ENCODE peak calls at places on chromosome 20, in eight cellular contexts. A, E, J, K, G, V, C and O are unnamed samples.

GRCh38 chr20:37377346-37378081 is 31.6 kb downstream of the SRC start:
- DNase-seq in A (no peak), E (no peak), J (no peak), K (no peak), G (no peak), V (peak; percentile 15), C (no peak), O (no peak)

GRCh38 chr20:36572701-36573102 is 695 bp upstream of the TGIF2 start:
- DNase-seq in A (no peak), E (no peak), J (peak; percentile 36), K (no peak), G (peak; percentile 58), V (peak; percentile 26), C (no peak), O (no peak)

GRCh38 chr20:31691646-31692275 is 30.9 kb downstream of the BCL2L1 start:
- DNase-seq in A (no peak), E (no peak), J (no peak), K (no peak), G (peak; percentile 62), V (no peak), C (no peak), O (no peak)

GRCh38 chr20:23314714-23315498 is 35.7 kb upstream of the NXT1 start:
- DNase-seq in A (no peak), E (peak; percentile 45), J (no peak), K (peak; percentile 33), G (no peak), V (no peak), C (no peak), O (no peak)

GRCh38 chr20:58528412-58528811 is 13.2 kb upstream of the APCDD1L start:
- DNase-seq in A (no peak), E (no peak), J (no peak), K (no peak), G (no peak), V (no peak), C (no peak), O (no peak)

GRCh38 chr20:52004720-52005119 is 186.9 kb downstream of the ZFP64 start:
- DNase-seq in A (no peak), E (no peak), J (no peak), K (no peak), G (no peak), V (no peak), C (no peak), O (no peak)

GRCh38 chr20:760751-761417 is 7.4 kb downstream of the SLC52A3 start:
- DNase-seq in A (no peak), E (no peak), J (no peak), K (no peak), G (peak; percentile 79), V (peak; percentile 78), C (no peak), O (no peak)

GRCh38 chr20:6827472-6827871 is 60.0 kb downstream of the BMP2 start:
- DNase-seq in A (no peak), E (no peak), J (no peak), K (no peak), G (no peak), V (no peak), C (no peak), O (no peak)

GRCh38 chr20:36974660-36975059 is 23.2 kb upstream of the SAMHD1 start:
- DNase-seq in A (no peak), E (no peak), J (no peak), K (no peak), G (no peak), V (no peak), C (no peak), O (no peak)

GRCh38 chr20:23086931-23087411 is 847 bp upstream of the CD93 start:
- DNase-seq in A (no peak), E (peak; percentile 63), J (no peak), K (no peak), G (no peak), V (no peak), C (no peak), O (no peak)

GRCh38 chr20:57013741-57014140 is 252.7 kb downstream of the BMP7 start:
- DNase-seq in A (no peak), E (no peak), J (no peak), K (no peak), G (peak; percentile 81), V (no peak), C (no peak), O (no peak)

GRCh38 chr20:47795214-47795667 is 10.0 kb upstream of the SULF2 start:
- DNase-seq in A (no peak), E (peak; percentile 28), J (no peak), K (no peak), G (no peak), V (no peak), C (peak; percentile 59), O (no peak)

GRCh38 chr20:7629880-7630279 is 310.4 kb downstream of the HAO1 start:
- DNase-seq in A (no peak), E (no peak), J (no peak), K (no peak), G (no peak), V (no peak), C (no peak), O (no peak)

GRCh38 chr20:50068041-50068651 is 44.8 kb downstream of the UBE2V1 start:
- DNase-seq in A (no peak), E (no peak), J (no peak), K (no peak), G (no peak), V (peak; percentile 22), C (no peak), O (no peak)

GRCh38 chr20:57450419-57450818 is 59.2 kb downstream of the RBM38 start:
- DNase-seq in A (no peak), E (peak; percentile 56), J (peak; percentile 51), K (no peak), G (no peak), V (peak; percentile 92), C (no peak), O (no peak)

GRCh38 chr20:10963717-10964266 is 290.0 kb upstream of the JAG1 start:
- DNase-seq in A (no peak), E (no peak), J (no peak), K (no peak), G (no peak), V (no peak), C (no peak), O (no peak)

GRCh38 chr20:24949756-24950127 is 673 bp downstream of the CST7 start:
- DNase-seq in A (no peak), E (no peak), J (peak; percentile 24), K (no peak), G (no peak), V (no peak), C (no peak), O (no peak)

GRCh38 chr20:51594206-51594998 is 51.9 kb upstream of the NFATC2 start:
- DNase-seq in A (no peak), E (no peak), J (no peak), K (no peak), G (no peak), V (no peak), C (no peak), O (no peak)

GRCh38 chr20:51230727-51231126 is 207.8 kb upstream of the KCNG1 start:
- DNase-seq in A (no peak), E (no peak), J (no peak), K (no peak), G (no peak), V (no peak), C (no peak), O (no peak)

GRCh38 chr20:55415567-55416142 is 589.7 kb downstream of the CBLN4 start:
- DNase-seq in A (no peak), E (no peak), J (no peak), K (no peak), G (peak; percentile 2), V (peak; percentile 45), C (no peak), O (no peak)

GRCh38 chr20:24986436-24987015 is 6.0 kb downstream of the APMAP start:
- DNase-seq in A (no peak), E (no peak), J (no peak), K (no peak), G (no peak), V (no peak), C (no peak), O (peak; percentile 26)

GRCh38 chr20:13384132-13384531 is 163.1 kb downstream of the ISM1 start:
- DNase-seq in A (no peak), E (no peak), J (no peak), K (no peak), G (no peak), V (no peak), C (no peak), O (no peak)

GRCh38 chr20:46614503-46614902 is 36.8 kb downstream of the SLC13A3 start:
- DNase-seq in A (no peak), E (no peak), J (no peak), K (no peak), G (no peak), V (no peak), C (no peak), O (no peak)

GRCh38 chr20:8094845-8095244 is 37.2 kb upstream of the PLCB1 start:
- DNase-seq in A (no peak), E (no peak), J (no peak), K (no peak), G (no peak), V (no peak), C (no peak), O (no peak)

GRCh38 chr20:34771680-34772081 is 53.8 kb downstream of the NCOA6 start:
- DNase-seq in A (no peak), E (no peak), J (no peak), K (no peak), G (no peak), V (no peak), C (no peak), O (no peak)

GRCh38 chr20:62555642-62556420 is 80.0 kb upstream of the GATA5 start:
- DNase-seq in A (no peak), E (no peak), J (no peak), K (no peak), G (no peak), V (peak; percentile 61), C (no peak), O (no peak)
- H3K27me3 ChIP-seq in A (peaks cover 51% of the 10 kb centered on the region), E (peaks cover 95% of the 10 kb centered on the region), J (no peaks in the 10 kb centered on the region), K (no peaks in the 10 kb centered on the region), G (peaks cover 12% of the 10 kb centered on the region), V (peaks cover 27% of the 10 kb centered on the region), C (no peaks in the 10 kb centered on the region), O (peaks cover 100% of the 10 kb centered on the region)

GRCh38 chr20:63377256-63378114 is 16.3 kb upstream of the CHRNA4 start:
- DNase-seq in A (no peak), E (no peak), J (no peak), K (no peak), G (peak; percentile 86), V (no peak), C (no peak), O (no peak)
- TF ChIP-seq CTCF in A (no peak), E (no peak), J (no peak), K (no peak), G (peak; percentile 24), V (no peak), C (no peak), O (no peak)

GRCh38 chr20:64049887-64050260 is 435 bp upstream of the SOX18 start:
- DNase-seq in A (no peak), E (peak; percentile 47), J (no peak), K (no peak), G (no peak), V (no peak), C (no peak), O (no peak)
- H3K27me3 ChIP-seq in A (peaks cover 62% of the 10 kb centered on the region), E (peaks cover 94% of the 10 kb centered on the region), J (peaks cover 33% of the 10 kb centered on the region), K (no peaks in the 10 kb centered on the region), G (peaks cover 56% of the 10 kb centered on the region), V (peaks cover 32% of the 10 kb centered on the region), C (peaks cover 13% of the 10 kb centered on the region), O (peaks cover 71% of the 10 kb centered on the region)

DNA sequence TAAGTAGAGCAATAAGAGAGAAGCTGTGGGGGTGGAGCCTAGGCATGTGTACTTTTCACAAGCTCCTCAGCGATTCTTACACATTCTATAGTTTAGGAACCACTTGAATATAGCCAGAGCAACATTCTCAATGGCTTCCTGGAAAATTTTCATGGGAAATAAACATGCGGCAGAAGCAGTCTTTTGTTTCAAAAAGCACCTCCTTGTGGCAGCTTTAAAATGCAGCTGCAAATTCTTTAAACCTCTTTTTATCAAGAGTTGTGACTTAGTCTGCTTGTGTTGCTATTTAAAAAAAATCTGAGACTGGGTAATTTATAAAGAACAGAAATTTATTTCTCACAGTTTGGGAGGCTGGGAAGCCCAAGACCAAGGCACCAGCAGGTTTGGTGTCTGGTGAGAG is 23.8 kb downstream of the NKX2-2 start:
- DNase-seq in A (no peak), E (no peak), J (no peak), K (no peak), G (peak; percentile 35), V (no peak), C (no peak), O (no peak)
- TF ChIP-seq CTCF in A (peak; percentile 53), E (no peak), J (no peak), K (no peak), G (peak; percentile 37), V (peak; percentile 53), C (no peak), O (no peak)